ENCODE peak calls at places on chromosomes 1 and 21, in four cellular contexts. C is pons; V is adrenal gland; K is CD8-positive, alpha-beta memory T cell. D is an unnamed sample.
A peak's percentile ranks its signal among the peaks of the same experiment; 100 is the strongest.

GRCh38 chr1:29259802-29260441 is 23.6 kb downstream of the PTPRU start:
- DNase-seq in C (no peak), V (peak; percentile 53), K (no peak), D (peak; percentile 81)

GRCh38 chr21:39313042-39313456 is 383 bp downstream of the BRWD1 start:
- DNase-seq in C (no peak), V (peak; percentile 46), K (peak; percentile 60), D (no peak)

GRCh38 chr1:59640851-59641250 is 173.9 kb upstream of the HOOK1 start:
- DNase-seq in C (no peak), V (no peak), K (no peak), D (no peak)

GRCh38 chr1:244920911-244921310 is 56.6 kb upstream of the HNRNPU start:
- DNase-seq in C (peak; percentile 36), V (no peak), K (no peak), D (no peak)

GRCh38 chr1:6672558-6672957 is 29.1 kb downstream of the DNAJC11 start:
- DNase-seq in C (no peak), V (no peak), K (no peak), D (peak; percentile 50)

GRCh38 chr1:171817511-171818265 is 23.6 kb upstream of the DNM3 start:
- DNase-seq in C (peak; percentile 83), V (peak; percentile 89), K (no peak), D (peak; percentile 59)

GRCh38 chr1:162165528-162165927 is 96.0 kb downstream of the NOS1AP start:
- DNase-seq in C (peak; percentile 92), V (no peak), K (no peak), D (no peak)

GRCh38 chr1:158177705-158178450 is 2.8 kb upstream of the CD1D start:
- DNase-seq in C (peak; percentile 64), V (peak; percentile 94), K (no peak), D (peak; percentile 89)

GRCh38 chr1:171142081-171142450 is 43.0 kb upstream of the FMO2 start:
- DNase-seq in C (peak; percentile 68), V (peak; percentile 30), K (no peak), D (no peak)

GRCh38 chr1:32759521-32759980 is 57.0 kb upstream of the SYNC start:
- DNase-seq in C (no peak), V (peak; percentile 64), K (no peak), D (peak; percentile 77)

GRCh38 chr21:15425049-15425448 is 304.7 kb upstream of the USP25 start:
- DNase-seq in C (no peak), V (no peak), K (no peak), D (no peak)

GRCh38 chr1:108913105-108913948 is 36.5 kb downstream of the GPSM2 start:
- DNase-seq in C (no peak), V (no peak), K (no peak), D (no peak)

GRCh38 chr1:37605061-37605650 is 9.4 kb upstream of the GNL2 start:
- DNase-seq in C (no peak), V (no peak), K (no peak), D (no peak)

GRCh38 chr1:31952825-31953220 is 14.7 kb upstream of the PTP4A2 start:
- DNase-seq in C (no peak), V (no peak), K (no peak), D (no peak)

GRCh38 chr1:73401666-73402065 is 796.3 kb downstream of the LRRIQ3 start:
- DNase-seq in C (no peak), V (no peak), K (no peak), D (no peak)

GRCh38 chr1:222043444-222044292 is 301.8 kb upstream of the DUSP10 start:
- DNase-seq in C (peak; percentile 10), V (no peak), K (no peak), D (peak; percentile 76)

GRCh38 chr1:24727490-24728214 is 17.6 kb upstream of the CLIC4 start:
- DNase-seq in C (peak; percentile 81), V (peak; percentile 71), K (no peak), D (peak; percentile 71)

GRCh38 chr1:15684468-15685283 is 556 bp downstream of the PLEKHM2 start:
- DNase-seq in C (no peak), V (peak; percentile 44), K (peak; percentile 54), D (peak; percentile 50)